ENCODE peak calls at places on chromosomes 7 and 10, in six cellular contexts. J is transverse colon, M is WERI-Rb-1, K is stomach, N is body of pancreas, W is right cardiac atrium. P is an unnamed sample.

GRCh38 chr7:36002900-36003299 is 150.2 kb upstream of the EEPD1 start:
- DNase-seq in K (no peak), W (no peak), J (no peak), M (no peak), N (no peak), P (no peak)

GRCh38 chr7:66824041-66824440 is 83.5 kb downstream of the RABGEF1 start:
- DNase-seq in J (no peak), M (no peak), K (no peak), N (no peak), W (no peak), P (no peak)

GRCh38 chr7:1503390-1503789 is 799 bp downstream of the INTS1 start:
- DNase-seq in K (no peak), J (no peak), M (no peak), W (no peak), N (no peak), P (no peak)

GRCh38 chr10:111756541-111757061 is 427.0 kb downstream of the GPAM start:
- DNase-seq in W (peak), N (peak), J (peak), M (peak), K (no peak), P (peak)

GRCh38 chr10:31707578-31708411 is 220.8 kb downstream of the ARHGAP12 start:
- DNase-seq in K (no peak), M (peak), J (peak), N (peak), W (peak), P (peak)

GRCh38 chr7:32427769-32428291 is 62.4 kb downstream of the LSM5 start:
- DNase-seq in M (peak), K (peak), W (peak), J (peak), N (peak), P (peak)

GRCh38 chr7:46705416-46706255 is 784.6 kb upstream of the IGFBP3 start:
- DNase-seq in K (no peak), M (no peak), J (no peak), W (no peak), N (no peak), P (no peak)

GRCh38 chr10:119410361-119411116 is 132.0 kb downstream of the RGS10 start:
- DNase-seq in N (no peak), K (no peak), W (no peak), M (no peak), J (no peak), P (no peak)

GRCh38 chr7:35035511-35035921 is 1.8 kb downstream of the DPY19L1 start:
- DNase-seq in W (no peak), M (peak), J (peak), N (peak), K (no peak), P (peak)

GRCh38 chr7:51785806-51786205 is 469.2 kb upstream of the COBL start:
- DNase-seq in K (no peak), N (no peak), J (no peak), M (no peak), W (no peak), P (no peak)

GRCh38 chr7:100210803-100211202 is 8.9 kb upstream of the PVRIG start:
- DNase-seq in J (no peak), M (no peak), K (no peak), N (no peak), W (no peak), P (no peak)

GRCh38 chr7:114152314-114152938 is 233.6 kb upstream of the PPP1R3A start:
- DNase-seq in K (no peak), W (no peak), N (no peak), M (no peak), J (no peak), P (no peak)

GRCh38 chr7:90706067-90706716 is 110.1 kb downstream of the CDK14 start:
- DNase-seq in N (no peak), K (no peak), M (no peak), W (no peak), J (no peak), P (no peak)

GRCh38 chr7:80263321-80263720 is 128.7 kb downstream of the GNAI1 start:
- DNase-seq in J (no peak), M (no peak), W (no peak), N (no peak), K (no peak), P (no peak)

GRCh38 chr7:42407828-42408227 is 170.8 kb upstream of the GLI3 start:
- DNase-seq in W (no peak), M (no peak), J (no peak), N (no peak), K (no peak), P (no peak)

GRCh38 chr10:8487346-8487745 is 432.9 kb downstream of the GATA3 start:
- DNase-seq in K (no peak), N (no peak), M (no peak), J (no peak), W (no peak), P (no peak)

GRCh38 chr7:23597908-23598224 is 684 bp downstream of the CCDC126 start:
- DNase-seq in J (no peak), K (no peak), M (peak), N (no peak), W (no peak), P (peak)

GRCh38 chr7:105600720-105601550 is 19.6 kb upstream of the EFCAB10 start:
- DNase-seq in N (no peak), J (no peak), W (no peak), K (no peak), M (peak), P (no peak)

GRCh38 chr10:60661627-60662026 is 116.7 kb upstream of the CDK1 start:
- DNase-seq in M (no peak), J (no peak), K (no peak), W (no peak), N (no peak), P (no peak)

GRCh38 chr7:142248166-142249160 is 9.4 kb downstream of the PRSS58 start:
- DNase-seq in M (peak), K (no peak), N (no peak), W (no peak), J (no peak), P (no peak)

GRCh38 chr7:104230606-104231005 is 22.8 kb upstream of the ORC5 start:
- DNase-seq in N (no peak), K (no peak), W (no peak), M (peak), J (no peak), P (no peak)

GRCh38 chr7:151406051-151406875 is 3.6 kb downstream of the WDR86 start:
- DNase-seq in W (no peak), J (no peak), N (no peak), K (no peak), M (no peak), P (no peak)

GRCh38 chr7:28790467-28790866 is 167.7 kb downstream of the TRIL start:
- DNase-seq in K (no peak), J (no peak), W (no peak), N (no peak), M (no peak), P (no peak)

GRCh38 chr10:59508296-59508695 is 145.9 kb upstream of the FAM13C start:
- DNase-seq in J (peak), M (no peak), N (no peak), W (no peak), K (no peak), P (no peak)

GRCh38 chr7:134444198-134444960 is 14.5 kb downstream of the AKR1B1 start:
- DNase-seq in K (no peak), W (no peak), J (no peak), M (no peak), N (no peak), P (peak)

GRCh38 chr7:129911790-129912189 is 41.0 kb downstream of the UBE2H start:
- DNase-seq in M (no peak), K (no peak), J (no peak), N (no peak), W (no peak), P (no peak)

DNA sequence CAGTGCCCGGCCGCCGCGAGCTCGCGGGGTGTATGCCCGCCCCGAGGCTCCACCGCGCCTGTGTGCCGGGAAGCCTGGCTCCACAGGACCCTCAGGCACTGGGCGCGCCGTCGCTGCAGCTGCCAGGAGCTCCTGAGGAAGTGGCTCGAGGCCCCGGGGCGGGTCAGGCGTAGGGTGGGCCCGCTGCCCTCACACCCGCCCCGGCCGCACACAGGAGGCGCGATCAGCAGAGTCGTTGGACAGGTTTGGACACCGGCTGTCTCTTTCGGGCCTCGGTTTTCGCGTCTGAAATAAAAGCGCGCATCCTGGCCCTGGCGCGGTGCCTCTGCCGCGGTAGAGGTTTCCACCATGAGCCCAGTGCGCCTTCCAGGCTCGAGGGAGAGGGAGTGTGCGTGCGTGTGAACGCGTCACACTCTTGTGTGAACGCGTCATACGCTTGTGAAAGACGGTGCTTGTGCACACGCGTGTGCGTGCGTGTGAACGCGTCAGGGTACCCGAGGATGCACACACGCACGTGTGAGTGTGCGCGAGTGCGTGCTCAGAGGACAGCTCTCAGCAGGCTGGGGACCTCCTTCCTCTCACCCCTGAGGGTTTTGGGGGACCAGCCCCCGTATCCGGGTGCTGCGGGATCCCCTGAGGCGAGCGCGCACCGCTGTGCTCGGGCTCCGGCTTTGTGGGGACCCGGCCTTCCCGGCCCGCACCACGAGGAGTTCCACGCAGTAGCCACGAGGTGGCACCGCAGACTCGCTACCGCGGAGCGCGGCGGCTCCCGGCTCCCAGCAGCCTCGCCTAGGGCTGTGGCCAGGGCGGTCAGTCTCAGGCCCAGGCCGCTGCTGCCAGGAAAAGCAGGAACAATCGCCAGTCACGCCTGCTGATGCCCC is 83.8 kb downstream of the BMS1 start:
- DNase-seq in N (peak), M (peak), K (peak), W (peak), J (peak), P (peak)
- H3K4me3 ChIP-seq in N (no peak), M (no peak), K (peak), W (no peak), J (no peak), P (no peak)

GRCh38 chr10:69324583-69324982 is 46.3 kb downstream of the HK1 start:
- DNase-seq in N (no peak), M (no peak), K (no peak), W (no peak), J (no peak), P (no peak)

GRCh38 chr10:69329721-69330178 is 51.5 kb downstream of the HK1 start:
- DNase-seq in N (no peak), W (no peak), K (no peak), M (no peak), J (no peak), P (no peak)

GRCh38 chr10:69326692-69327091 is 48.4 kb downstream of the HK1 start:
- DNase-seq in J (no peak), W (no peak), M (no peak), N (no peak), K (no peak), P (no peak)

GRCh38 chr10:69328346-69328687 is 50.0 kb downstream of the HK1 start:
- DNase-seq in W (no peak), N (no peak), J (no peak), K (no peak), M (no peak), P (no peak)

DNA sequence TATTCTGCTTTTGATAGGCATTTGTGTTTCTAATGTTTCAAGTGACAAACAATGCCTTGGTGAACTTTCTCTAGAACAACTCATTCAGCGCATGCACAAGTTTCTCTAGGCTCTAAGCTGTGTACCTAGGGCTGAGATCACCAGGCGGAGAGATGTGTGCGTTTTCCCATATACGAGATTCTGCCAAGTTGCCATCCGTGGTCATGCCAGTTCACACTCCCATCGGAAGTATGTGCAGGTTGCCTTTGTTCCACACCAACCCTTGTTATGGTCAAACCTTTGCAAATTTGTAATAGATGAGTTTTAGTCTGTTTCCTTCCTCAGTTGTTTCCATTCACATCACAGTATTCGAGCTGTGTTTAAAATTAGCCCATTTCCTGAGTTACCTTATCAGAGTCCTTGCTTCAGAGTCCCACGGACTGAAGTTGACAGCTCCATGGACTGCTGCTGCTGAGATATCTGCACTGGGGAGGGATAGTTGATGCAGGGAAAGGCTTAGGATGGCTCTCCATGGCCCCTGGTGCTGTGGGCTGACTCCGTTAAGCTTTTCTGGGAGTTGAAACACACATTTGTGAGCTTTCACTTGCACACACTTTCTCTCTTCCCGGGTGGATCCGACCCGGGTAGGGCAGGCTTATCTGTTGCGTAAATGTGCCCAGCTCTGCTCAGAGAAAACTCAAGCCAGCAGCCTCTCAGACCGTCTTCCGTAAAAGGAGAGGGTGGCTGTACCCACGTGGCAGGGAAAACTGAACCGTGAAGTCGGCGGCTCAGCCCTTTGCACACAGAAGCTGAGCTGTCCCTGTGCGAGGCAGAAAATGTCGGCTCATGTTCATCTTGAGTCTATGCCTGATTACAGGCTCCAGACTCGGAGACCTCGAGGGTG is 49.4 kb downstream of the HK1 start:
- DNase-seq in M (no peak), N (peak), J (peak), W (peak), K (peak), P (peak)
- H3K4me3 ChIP-seq in M (no peak), N (no peak), J (no peak), W (peak), K (peak), P (no peak)

GRCh38 chr10:27345455-27345909 is 104.9 kb upstream of the ACBD5 start:
- DNase-seq in N (no peak), M (no peak), K (no peak), J (no peak), W (no peak), P (no peak)
- H3K4me3 ChIP-seq in N (no peak), M (no peak), K (no peak), J (no peak), W (no peak), P (no peak)

GRCh38 chr10:128060341-128060851 is 65.8 kb downstream of the MKI67 start:
- DNase-seq in K (no peak), M (no peak), J (no peak), W (no peak), N (no peak), P (peak)

GRCh38 chr10:128061306-128062300 is 64.6 kb downstream of the MKI67 start:
- DNase-seq in N (no peak), M (no peak), K (no peak), J (no peak), W (no peak), P (no peak)

GRCh38 chr10:128063736-128064614 is 62.2 kb downstream of the MKI67 start:
- DNase-seq in W (no peak), J (no peak), N (no peak), K (no peak), M (no peak), P (peak)

GRCh38 chr10:128062837-128063563 is 63.2 kb downstream of the MKI67 start:
- DNase-seq in W (no peak), M (no peak), K (no peak), J (peak), N (no peak), P (peak)

GRCh38 chr10:128062331-128062730 is 63.9 kb downstream of the MKI67 start:
- DNase-seq in K (no peak), W (no peak), J (no peak), M (no peak), N (no peak), P (peak)
- H3K4me3 ChIP-seq in K (no peak), W (no peak), J (no peak), M (no peak), N (no peak), P (no peak)

DNA sequence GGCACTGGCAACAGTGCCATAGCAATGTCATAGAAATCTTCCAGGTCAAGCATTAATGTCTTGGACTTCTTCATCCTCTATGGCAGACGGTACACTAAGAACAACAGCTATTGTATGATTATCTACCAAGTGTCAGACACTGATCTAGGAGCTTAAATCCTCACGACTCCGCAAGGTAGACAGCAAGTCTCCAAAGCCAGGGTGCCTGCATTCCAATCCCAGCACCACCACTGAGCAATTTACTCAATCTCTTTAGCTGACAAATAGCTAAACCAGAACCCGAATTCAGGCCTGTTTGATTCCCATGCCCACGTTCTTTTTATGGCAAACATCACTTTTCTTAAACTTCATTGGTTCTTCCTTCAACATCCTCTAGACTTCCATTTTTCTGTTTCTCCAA is 31.8 kb downstream of the DNMBP start:
- DNase-seq in N (no peak), M (peak), K (no peak), W (no peak), J (no peak), P (no peak)
- H3K4me3 ChIP-seq in N (no peak), M (no peak), K (no peak), W (no peak), J (no peak), P (no peak)

DNA sequence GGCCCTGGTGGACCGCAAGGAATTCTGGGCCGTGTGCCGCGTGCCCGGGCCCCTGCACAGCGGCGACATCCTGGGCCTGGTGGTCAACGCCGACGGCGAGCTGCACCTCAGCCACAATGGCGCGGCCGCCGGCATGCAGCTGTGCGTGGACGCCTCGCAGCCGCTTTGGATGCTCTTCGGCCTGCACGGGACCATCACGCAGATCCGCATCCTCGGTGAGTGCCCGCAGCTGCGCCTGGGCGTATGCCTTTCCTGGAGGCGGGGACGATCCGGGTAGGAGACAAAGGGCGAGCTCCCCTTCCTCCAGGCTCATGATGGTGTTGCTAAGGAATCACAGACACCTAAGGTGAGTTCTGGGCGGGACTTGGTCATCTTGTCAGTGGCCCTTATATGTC is 91.5 kb downstream of the NEURL1 start:
- DNase-seq in W (no peak), J (no peak), M (no peak), K (no peak), N (no peak), P (no peak)
- H3K4me3 ChIP-seq in W (no peak), J (no peak), M (no peak), K (peak), N (no peak), P (no peak)

P was measured in adrenal gland.